ENCODE peak calls at places on chromosomes 6 and 20, in seven cellular contexts. S is NCI-H69; R is lower leg skin; J is EL; L is stomach; I is myocyte; A is stimulated activated CD4-positive, alpha-beta T cell treated with anti-CD3 and anti-CD28 coated beads, Interleukin-1b, Interleukin-23, amount 100 ng/mL, for 4 hours. E is an unnamed sample.

GRCh38 chr6:170152989-170153388 is 137.9 kb downstream of the DLL1 start:
- DNase-seq in S (peak), R (peak), J (no peak), L (peak), I (peak), A (no peak), E (no peak)

GRCh38 chr6:56072856-56073255 is 174.5 kb downstream of the COL21A1 start:
- DNase-seq in S (no peak), R (peak), J (peak), L (no peak), I (peak), A (no peak), E (no peak)

GRCh38 chr6:167956983-167957492 is 40.4 kb upstream of the KIF25 start:
- DNase-seq in S (no peak), R (no peak), J (peak), L (no peak), I (peak), A (no peak), E (no peak)

GRCh38 chr20:49445176-49445575 is 37.3 kb downstream of the KCNB1 start:
- DNase-seq in S (peak), R (no peak), J (no peak), L (no peak), I (peak), A (no peak), E (no peak)

GRCh38 chr20:6575912-6576391 is 191.5 kb upstream of the BMP2 start:
- DNase-seq in S (peak), R (no peak), J (peak), L (no peak), I (no peak), A (no peak), E (no peak)

GRCh38 chr20:63461364-63461763 is 11.1 kb downstream of the KCNQ2 start:
- DNase-seq in S (no peak), R (no peak), J (no peak), L (no peak), I (peak), A (no peak), E (no peak)

GRCh38 chr6:109450801-109451200 is 4.8 kb downstream of the MICAL1 start:
- DNase-seq in S (no peak), R (no peak), J (no peak), L (no peak), I (no peak), A (no peak), E (no peak)

GRCh38 chr6:102223942-102224341 is 830.4 kb downstream of the GRIK2 start:
- DNase-seq in S (peak), R (no peak), J (no peak), L (no peak), I (no peak), A (no peak), E (no peak)

GRCh38 chr6:117265425-117266266 is at the start of gene VGLL2:
- DNase-seq in S (peak), R (no peak), J (peak), L (no peak), I (peak), A (no peak), E (no peak)

GRCh38 chr6:12392490-12392889 is 102.3 kb downstream of the EDN1 start:
- DNase-seq in S (no peak), R (no peak), J (peak), L (no peak), I (no peak), A (no peak), E (no peak)

GRCh38 chr6:15887491-15888461 is 224.9 kb upstream of the DTNBP1 start:
- DNase-seq in S (no peak), R (no peak), J (no peak), L (no peak), I (no peak), A (no peak), E (no peak)

GRCh38 chr6:28474441-28475219 is 31.3 kb upstream of the ZSCAN23 start:
- DNase-seq in S (peak), R (no peak), J (peak), L (no peak), I (peak), A (no peak), E (no peak)

GRCh38 chr6:99761701-99762100 is 155.1 kb downstream of the PRDM13 start:
- DNase-seq in S (no peak), R (no peak), J (no peak), L (no peak), I (no peak), A (no peak), E (no peak)

GRCh38 chr6:10413850-10414765 is 766 bp downstream of the TFAP2A start:
- DNase-seq in S (peak), R (no peak), J (peak), L (no peak), I (peak), A (no peak), E (no peak)

GRCh38 chr6:43935921-43936320 is 165.9 kb downstream of the VEGFA start:
- DNase-seq in S (no peak), R (no peak), J (no peak), L (no peak), I (no peak), A (no peak), E (no peak)

GRCh38 chr6:11711644-11711993 is 67.0 kb downstream of the ADTRP start:
- DNase-seq in S (no peak), R (no peak), J (no peak), L (no peak), I (no peak), A (peak), E (peak)